ENCODE peak calls at places on chromosomes 7 and 10, in seven cellular contexts. K, E, T, O, J, C and N are unnamed samples.

GRCh38 chr7:139490130-139490529 is 6.7 kb upstream of the KLRG2 start:
- DNase-seq in E (no peak), J (no peak), O (no peak), K (no peak), T (no peak), C (peak), N (no peak)

GRCh38 chr7:1247527-1248041 is 14.9 kb downstream of the UNCX start:
- DNase-seq in E (no peak), C (no peak), K (no peak), J (no peak), O (no peak), T (peak), N (no peak)

GRCh38 chr10:101076630-101077029 is 14.8 kb downstream of the KAZALD1 start:
- DNase-seq in K (no peak), J (no peak), E (no peak), O (no peak), T (no peak), C (no peak), N (no peak)

GRCh38 chr10:125064681-125065492 is 95.5 kb downstream of the CTBP2 start:
- DNase-seq in K (peak), J (no peak), T (no peak), O (no peak), E (peak), C (no peak), N (peak)

GRCh38 chr7:116218051-116218645 is 7.8 kb downstream of the TES start:
- DNase-seq in T (no peak), J (no peak), E (no peak), C (no peak), O (no peak), K (no peak), N (no peak)

GRCh38 chr10:97016728-97017473 is 168.9 kb downstream of the SLIT1 start:
- DNase-seq in C (no peak), K (no peak), O (peak), J (no peak), T (no peak), E (peak), N (peak)

GRCh38 chr10:19904202-19904661 is 88.0 kb downstream of the PLXDC2 start:
- DNase-seq in C (no peak), E (peak), J (no peak), O (no peak), K (peak), T (no peak), N (no peak)

GRCh38 chr10:14585287-14586193 is 189.2 kb downstream of the FAM107B start:
- DNase-seq in K (no peak), E (no peak), J (no peak), O (no peak), T (no peak), C (no peak), N (no peak)

GRCh38 chr7:117793496-117793895 is 79.7 kb downstream of the CTTNBP2 start:
- DNase-seq in T (no peak), O (no peak), K (no peak), J (no peak), C (no peak), E (no peak), N (no peak)

GRCh38 chr7:135905858-135906257 is 71.3 kb downstream of the MTPN start:
- DNase-seq in C (no peak), E (no peak), K (no peak), O (no peak), T (no peak), J (no peak), N (no peak)

GRCh38 chr10:34585422-34586115 is 229.5 kb downstream of the PARD3 start:
- DNase-seq in O (no peak), C (no peak), E (no peak), K (no peak), J (no peak), T (no peak), N (no peak)

GRCh38 chr10:133264455-133264854 is 12.2 kb downstream of the ADAM8 start:
- DNase-seq in T (no peak), K (no peak), O (no peak), C (no peak), J (no peak), E (no peak), N (no peak)

GRCh38 chr10:102649770-102650654 is 5.7 kb downstream of the TRIM8 start:
- DNase-seq in J (no peak), T (peak), C (no peak), O (no peak), K (no peak), E (no peak), N (no peak)

GRCh38 chr7:16727736-16728135 is 25.8 kb upstream of the TSPAN13 start:
- DNase-seq in C (no peak), T (no peak), J (no peak), K (no peak), O (no peak), E (no peak), N (no peak)

GRCh38 chr7:40268836-40269235 is 134.0 kb downstream of the SUGCT start:
- DNase-seq in J (no peak), T (no peak), C (no peak), K (no peak), E (no peak), O (no peak), N (no peak)

GRCh38 chr7:71404701-71405345 is 272.9 kb downstream of the GALNT17 start:
- DNase-seq in T (no peak), O (no peak), E (no peak), J (no peak), C (no peak), K (no peak), N (no peak)

GRCh38 chr10:7941576-7941975 is 112.9 kb upstream of the GATA3 start:
- DNase-seq in K (no peak), J (no peak), E (no peak), T (no peak), O (no peak), C (no peak), N (no peak)

GRCh38 chr7:11252705-11253272 is 279.1 kb downstream of the PHF14 start:
- DNase-seq in K (no peak), C (no peak), O (no peak), J (no peak), T (no peak), E (peak), N (no peak)

GRCh38 chr10:71268751-71269150 is 50.3 kb upstream of the SLC29A3 start:
- DNase-seq in K (peak), J (no peak), E (no peak), C (no peak), T (peak), O (no peak), N (no peak)

GRCh38 chr7:14995774-14996173 is 93.2 kb upstream of the DGKB start:
- DNase-seq in O (no peak), C (no peak), K (peak), J (no peak), E (no peak), T (no peak), N (no peak)

GRCh38 chr7:115618676-115619075 is 411.9 kb downstream of the TFEC start:
- DNase-seq in J (no peak), T (no peak), C (no peak), O (no peak), E (no peak), K (peak), N (no peak)

GRCh38 chr10:18527692-18528091 is 123.7 kb downstream of the NSUN6 start:
- DNase-seq in C (no peak), O (no peak), T (no peak), E (no peak), J (no peak), K (no peak), N (no peak)

GRCh38 chr7:19069842-19070241 is 47.6 kb downstream of the TWIST1 start:
- DNase-seq in C (no peak), E (no peak), K (no peak), J (peak), O (no peak), T (no peak), N (no peak)

GRCh38 chr10:88379575-88379974 is 203.5 kb downstream of the RNLS start:
- DNase-seq in K (peak), E (no peak), J (no peak), C (no peak), O (no peak), T (no peak), N (no peak)

GRCh38 chr10:108591417-108591816 is 1331.9 kb downstream of the XPNPEP1 start:
- DNase-seq in O (no peak), J (no peak), K (no peak), T (no peak), E (no peak), C (no peak), N (no peak)

GRCh38 chr7:21967500-21968099 is 21.9 kb upstream of the CDCA7L start:
- DNase-seq in K (peak), T (no peak), E (peak), J (no peak), O (no peak), C (no peak), N (no peak)

GRCh38 chr10:132667613-132668394 is 118.1 kb downstream of the NKX6-2 start:
- DNase-seq in C (no peak), O (no peak), T (no peak), K (no peak), J (no peak), E (no peak), N (no peak)

GRCh38 chr10:18719811-18720210 is 60.6 kb downstream of the ARL5B start:
- DNase-seq in C (no peak), O (no peak), K (peak), T (no peak), J (no peak), E (no peak), N (no peak)

DNA sequence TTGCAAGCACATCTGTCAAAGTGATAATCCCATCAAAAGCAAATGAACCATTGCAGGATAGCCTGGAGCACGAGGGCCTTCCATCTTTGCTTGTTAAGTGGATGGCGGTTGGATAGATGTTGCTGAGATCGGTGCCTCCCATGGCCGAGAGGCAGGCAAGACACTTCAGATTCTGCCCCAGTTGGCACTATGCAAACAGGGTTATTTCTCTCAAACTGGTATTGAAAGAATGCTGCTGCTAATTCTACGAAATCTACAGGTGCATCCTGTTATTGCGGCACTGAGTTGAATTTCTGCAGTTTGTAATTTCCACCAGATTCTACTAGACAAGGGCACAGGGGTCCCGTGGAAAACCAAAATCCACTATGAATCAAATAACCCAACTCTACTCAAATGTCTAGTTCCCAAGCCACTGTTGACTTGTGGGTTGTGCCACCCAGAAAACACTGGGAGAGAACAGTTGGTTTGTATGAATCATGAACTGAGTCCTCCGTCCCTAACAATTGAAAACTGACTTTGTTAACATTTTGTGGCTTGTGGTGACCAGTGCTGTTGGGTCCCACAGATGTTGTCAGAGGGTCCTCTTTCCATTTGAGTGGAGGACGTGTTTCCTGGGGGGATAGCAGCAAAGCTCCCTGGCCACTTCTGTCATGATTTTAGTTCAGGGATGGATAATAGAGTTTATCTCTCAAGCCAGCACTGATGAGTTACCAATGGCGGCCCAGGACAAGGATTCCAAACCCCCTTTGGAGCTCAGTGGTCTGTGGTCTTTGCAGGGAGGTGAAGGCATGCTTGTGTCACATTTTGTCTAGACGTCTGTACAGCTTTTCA is 7.1 kb upstream of the IL2RA start:
- DNase-seq in O (peak), E (no peak), J (no peak), K (no peak), C (no peak), T (no peak), N (no peak)
- H3K4me3 ChIP-seq in O (no peak), E (no peak), J (no peak), K (no peak), C (no peak), T (no peak), N (no peak)

GRCh38 chr7:158819571-158820203 is 9.6 kb downstream of the ESYT2 start:
- DNase-seq in C (no peak), E (no peak), K (peak), O (no peak), J (no peak), T (no peak), N (no peak)
- H3K4me3 ChIP-seq in C (no peak), E (no peak), K (peak), O (no peak), J (no peak), T (no peak), N (no peak)

GRCh38 chr10:2980791-2981360 is 86.5 kb upstream of the PFKP start:
- DNase-seq in J (no peak), E (peak), C (no peak), T (no peak), O (no peak), K (peak), N (no peak)
- H3K4me3 ChIP-seq in J (no peak), E (no peak), C (no peak), T (no peak), O (no peak), K (no peak), N (no peak)

GRCh38 chr7:27178366-27178765 is 4.2 kb upstream of the HOXA10 start:
- DNase-seq in J (no peak), C (no peak), K (peak), T (no peak), O (peak), E (no peak), N (no peak)
- H3K4me3 ChIP-seq in J (no peak), C (no peak), K (peak), T (no peak), O (peak), E (no peak), N (no peak)

DNA sequence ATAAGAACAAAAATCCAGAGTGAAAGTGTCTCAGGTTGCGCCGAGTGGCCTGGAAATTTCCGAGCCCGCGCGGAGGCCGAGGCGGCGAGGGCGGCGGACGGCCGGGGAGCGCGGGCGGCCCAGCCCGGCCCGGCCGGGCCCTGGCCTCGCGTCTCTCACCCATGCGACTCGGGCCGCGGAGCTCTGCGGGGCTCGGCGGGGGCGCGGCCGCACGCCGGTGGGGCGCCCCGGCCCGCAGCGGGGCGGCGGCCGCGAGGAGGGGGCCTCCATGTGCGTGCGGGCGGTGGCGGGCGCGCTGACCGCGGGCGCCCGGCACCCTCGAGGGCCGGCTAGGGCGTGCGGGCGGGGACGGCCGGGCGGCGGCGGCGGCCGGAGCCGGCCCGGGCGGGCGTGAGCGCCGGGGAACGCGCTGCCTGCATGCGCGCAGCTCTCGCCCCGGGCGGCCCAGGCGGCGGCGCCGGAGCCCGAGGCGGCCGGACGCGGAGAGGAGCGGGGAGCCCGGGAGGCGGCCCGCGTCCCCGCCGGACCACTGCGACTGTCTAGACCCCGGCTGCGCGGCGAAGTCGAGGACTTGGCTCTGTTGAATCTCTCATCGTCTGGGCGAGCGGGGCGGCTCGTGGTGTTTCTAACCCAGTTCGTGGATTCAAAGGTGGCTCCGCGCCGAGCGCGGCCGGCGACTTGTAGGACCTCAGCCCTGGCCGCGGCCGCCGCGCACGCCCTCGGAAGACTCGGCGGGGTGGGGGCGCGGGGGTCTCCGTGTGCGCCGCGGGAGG is at the start of gene EN2:
- DNase-seq in K (no peak), O (no peak), C (no peak), T (no peak), J (no peak), E (no peak), N (no peak)
- H3K4me3 ChIP-seq in K (peak), O (peak), C (peak), T (peak), J (no peak), E (no peak), N (no peak)

DNA sequence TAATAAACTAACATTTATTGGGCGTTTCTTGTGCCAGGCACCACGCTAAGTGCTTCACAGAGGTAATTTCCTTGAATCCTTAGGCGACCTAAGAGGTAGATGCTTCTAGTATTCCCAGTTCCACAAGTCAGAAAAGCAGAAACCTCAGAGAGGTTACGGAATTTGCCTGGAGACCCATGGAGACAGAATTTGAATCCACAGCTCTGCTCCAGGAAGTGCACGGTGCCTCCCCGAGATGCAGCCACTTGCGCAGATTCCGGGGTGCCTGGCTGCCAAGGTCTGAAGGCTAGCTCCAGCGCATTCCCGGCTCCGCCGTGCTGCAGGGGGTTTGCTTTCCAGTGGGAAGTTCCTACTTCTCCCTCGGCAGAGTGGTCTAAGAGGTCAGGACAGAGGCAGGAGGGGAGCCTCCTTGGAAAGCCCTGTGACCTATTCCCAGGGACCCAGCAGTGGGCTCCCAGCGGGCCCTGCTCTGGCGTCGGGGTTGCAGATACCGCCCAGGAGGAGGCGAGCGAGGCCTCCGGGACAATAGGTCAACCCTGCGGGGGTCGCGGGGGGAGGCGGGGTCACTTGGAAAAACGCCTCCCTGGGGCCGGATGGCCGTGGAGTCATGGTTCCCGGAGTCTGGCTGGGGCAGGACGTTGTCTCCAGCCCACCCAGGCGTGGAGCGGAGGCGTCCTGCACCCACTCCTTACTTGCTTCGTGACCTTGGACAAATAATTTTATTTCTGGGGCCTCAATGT is 10.1 kb upstream of the NKX2-3 start:
- DNase-seq in E (no peak), C (no peak), T (no peak), O (no peak), J (no peak), K (no peak), N (no peak)
- H3K4me3 ChIP-seq in E (no peak), C (no peak), T (no peak), O (no peak), J (no peak), K (no peak), N (no peak)

DNA sequence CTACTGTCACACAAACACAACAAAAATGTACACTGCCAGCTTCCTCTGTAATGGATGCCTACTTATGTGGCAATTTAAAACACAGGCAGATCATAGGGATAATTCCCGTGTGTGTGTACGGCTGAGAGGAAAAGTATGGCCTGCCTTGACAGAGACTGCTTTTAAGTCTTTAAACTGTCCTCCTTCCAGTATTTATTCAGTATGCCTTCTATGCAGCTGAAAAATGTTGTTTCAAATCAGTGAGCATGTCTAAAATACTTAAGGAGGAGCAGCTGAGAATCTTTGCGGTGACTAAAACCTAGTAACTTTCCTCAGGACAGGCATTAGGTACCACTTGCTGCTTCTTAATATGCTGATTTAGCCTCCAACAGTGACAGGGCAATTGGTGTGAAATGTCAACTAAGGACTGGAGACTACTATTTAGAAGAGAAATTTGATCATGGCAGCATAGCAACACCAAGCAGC is 126.3 kb downstream of the CACNA2D1 start:
- DNase-seq in J (no peak), T (no peak), C (no peak), E (no peak), K (no peak), O (no peak), N (no peak)
- H3K4me3 ChIP-seq in J (no peak), T (no peak), C (no peak), E (no peak), K (no peak), O (no peak), N (no peak)

GRCh38 chr7:27210441-27211083 is 10.7 kb upstream of the HOXA13 start:
- DNase-seq in T (no peak), C (no peak), J (no peak), E (peak), K (peak), O (no peak), N (no peak)

GRCh38 chr7:27211694-27212316 is 11.9 kb upstream of the HOXA13 start:
- DNase-seq in T (no peak), J (no peak), O (no peak), K (no peak), E (no peak), C (no peak), N (no peak)

GRCh38 chr7:27209933-27210440 is 10.1 kb upstream of the HOXA13 start:
- DNase-seq in C (no peak), J (no peak), T (no peak), E (no peak), O (no peak), K (no peak), N (no peak)

GRCh38 chr7:27212587-27213149 is 12.8 kb upstream of the HOXA13 start:
- DNase-seq in O (peak), E (no peak), J (no peak), K (no peak), C (no peak), T (no peak), N (no peak)

GRCh38 chr7:27211084-27211446 is 11.2 kb upstream of the HOXA13 start:
- DNase-seq in T (no peak), K (no peak), J (no peak), O (no peak), C (no peak), E (no peak), N (no peak)
- H3K4me3 ChIP-seq in T (no peak), K (no peak), J (no peak), O (no peak), C (no peak), E (no peak), N (no peak)

GRCh38 chr7:156608176-156608478 is 32.4 kb upstream of the RNF32 start:
- DNase-seq in K (no peak), O (no peak), C (no peak), J (no peak), T (no peak), E (no peak), N (no peak)
- H3K4me3 ChIP-seq in K (peak), O (peak), C (peak), J (no peak), T (peak), E (no peak), N (no peak)